ENCODE peak calls at places on chromosomes 7 and 10, in seven cellular contexts. Q is stimulated activated CD4-positive, alpha-beta T cell treated with anti-CD3 and anti-CD28 coated beads, Interleukin-1b, Interleukin-23, amount 100 ng/mL, for 24 hours; M is WTC11; S is DMS153; O is M059J; V is HEK293T; R is central memory CD4-positive, alpha-beta T cell. E is an unnamed sample.

GRCh38 chr10:54722075-54722474 is 79.0 kb downstream of the PCDH15 start:
- DNase-seq in V (no peak), Q (no peak), S (no peak), O (no peak), M (no peak), R (no peak), E (no peak)

GRCh38 chr7:98418636-98419315 is 17.9 kb upstream of the BAIAP2L1 start:
- DNase-seq in Q (peak), M (no peak), V (peak), O (peak), S (peak), R (no peak), E (no peak)

GRCh38 chr10:14439451-14440259 is 108.9 kb upstream of the FRMD4A start:
- DNase-seq in M (no peak), O (peak), Q (no peak), V (no peak), R (no peak), S (no peak), E (no peak)

GRCh38 chr7:10973942-10974716 is 457 bp downstream of the PHF14 start:
- DNase-seq in O (peak), R (no peak), V (peak), M (peak), Q (peak), S (no peak), E (peak)

GRCh38 chr10:28179006-28179405 is 123.9 kb downstream of the MPP7 start:
- DNase-seq in M (no peak), Q (no peak), V (no peak), S (no peak), R (no peak), O (peak), E (no peak)

GRCh38 chr7:156898938-156899337 is 6.0 kb upstream of the LMBR1 start:
- DNase-seq in O (peak), R (no peak), M (no peak), Q (no peak), V (no peak), S (no peak), E (no peak)

GRCh38 chr7:122652851-122653250 is 46.1 kb downstream of the RNF133 start:
- DNase-seq in Q (no peak), S (peak), R (no peak), M (no peak), O (no peak), V (no peak), E (no peak)

GRCh38 chr10:129035052-129035805 is 431.8 kb upstream of the MGMT start:
- DNase-seq in M (no peak), O (no peak), S (no peak), R (peak), V (no peak), Q (no peak), E (no peak)

GRCh38 chr10:31101123-31101522 is 69.5 kb upstream of the ZNF438 start:
- DNase-seq in M (no peak), O (peak), V (no peak), R (no peak), Q (peak), S (no peak), E (no peak)

GRCh38 chr7:88565401-88565800 is 194.1 kb upstream of the ZNF804B start:
- DNase-seq in M (no peak), S (no peak), O (no peak), Q (no peak), R (no peak), V (no peak), E (no peak)

GRCh38 chr7:144818516-144818915 is 17.3 kb downstream of the TPK1 start:
- DNase-seq in M (no peak), S (no peak), Q (peak), O (no peak), R (peak), V (no peak), E (no peak)

GRCh38 chr7:132035517-132036362 is 479.3 kb upstream of the PODXL start:
- DNase-seq in O (peak), R (no peak), V (no peak), M (no peak), Q (no peak), S (no peak), E (peak)

GRCh38 chr7:11737723-11738122 is 94.3 kb downstream of the THSD7A start:
- DNase-seq in V (no peak), O (no peak), M (no peak), S (no peak), Q (no peak), R (no peak), E (no peak)

GRCh38 chr10:3484306-3485187 is 300.5 kb downstream of the KLF6 start:
- DNase-seq in V (peak), R (no peak), M (no peak), Q (no peak), S (peak), O (peak), E (no peak)

GRCh38 chr10:98456688-98457482 is 10.2 kb upstream of the HPS1 start:
- DNase-seq in S (no peak), Q (no peak), M (no peak), R (no peak), O (no peak), V (no peak), E (no peak)

GRCh38 chr10:50600286-50600685 is 23.5 kb downstream of the SGMS1 start:
- DNase-seq in S (peak), V (no peak), Q (no peak), O (no peak), R (no peak), M (no peak), E (no peak)

GRCh38 chr7:117862378-117862777 is 10.9 kb downstream of the CTTNBP2 start:
- DNase-seq in M (no peak), O (no peak), V (no peak), S (no peak), R (no peak), Q (no peak), E (no peak)

GRCh38 chr10:30133198-30133597 is 73.8 kb upstream of the JCAD start:
- DNase-seq in R (no peak), S (no peak), Q (no peak), V (no peak), M (no peak), O (no peak), E (no peak)

GRCh38 chr10:62805139-62806092 is 896 bp downstream of the ADO start:
- DNase-seq in R (no peak), M (peak), V (no peak), O (peak), Q (no peak), S (no peak), E (no peak)

GRCh38 chr7:99235925-99236324 is 28.0 kb upstream of the KPNA7 start:
- DNase-seq in S (no peak), Q (no peak), O (no peak), M (no peak), V (no peak), R (no peak), E (no peak)

GRCh38 chr7:99365318-99366141 is 9.0 kb upstream of the ARPC1B start:
- DNase-seq in V (peak), S (no peak), R (peak), M (peak), Q (no peak), O (no peak), E (no peak)

GRCh38 chr7:132390705-132391104 is 185.6 kb downstream of the PLXNA4 start:
- DNase-seq in V (no peak), O (peak), S (no peak), Q (no peak), M (no peak), R (no peak), E (no peak)

E was measured in putamen.